ENCODE peak calls at places on chromosomes 1 and 21, in four cellular contexts. One of them, this sample, is unnamed.

GRCh38 chr21:38843806-38844479 is 38.2 kb downstream of the ETS2 start:
- DNase-seq in HTR-8/SVneo: no peak
- DNase-seq in mesendoderm: no peak
- DNase-seq in T-cell: no peak
- DNase-seq in this sample: no peak

GRCh38 chr1:64540265-64540791 is 70.4 kb downstream of the CACHD1 start:
- DNase-seq in HTR-8/SVneo: no peak
- DNase-seq in mesendoderm: peak; percentile 49
- DNase-seq in T-cell: no peak
- DNase-seq in this sample: no peak

GRCh38 chr1:12453400-12454343 is 164.3 kb downstream of the DHRS3 start:
- DNase-seq in HTR-8/SVneo: no peak
- DNase-seq in mesendoderm: peak; percentile 25
- DNase-seq in T-cell: peak; percentile 48
- DNase-seq in this sample: no peak

GRCh38 chr1:19892628-19893168 is 10.5 kb downstream of the OTUD3 start:
- DNase-seq in HTR-8/SVneo: no peak
- DNase-seq in mesendoderm: no peak
- DNase-seq in T-cell: no peak
- DNase-seq in this sample: no peak

GRCh38 chr1:60367522-60367921 is 294.0 kb upstream of the C1orf87 start:
- DNase-seq in HTR-8/SVneo: no peak
- DNase-seq in mesendoderm: peak; percentile 22
- DNase-seq in T-cell: no peak
- DNase-seq in this sample: peak; percentile 1

GRCh38 chr1:100989306-100990077 is 36.1 kb downstream of the DPH5 start:
- DNase-seq in HTR-8/SVneo: peak; percentile 18
- DNase-seq in mesendoderm: no peak
- DNase-seq in T-cell: no peak
- DNase-seq in this sample: no peak

GRCh38 chr1:25568090-25568833 is 24.9 kb downstream of the LDLRAP1 start:
- DNase-seq in HTR-8/SVneo: no peak
- DNase-seq in mesendoderm: peak; percentile 94
- DNase-seq in T-cell: no peak
- DNase-seq in this sample: peak; percentile 91

GRCh38 chr1:27912429-27912828 is 22.4 kb upstream of the SMPDL3B start:
- DNase-seq in HTR-8/SVneo: no peak
- DNase-seq in mesendoderm: no peak
- DNase-seq in T-cell: no peak
- DNase-seq in this sample: no peak

GRCh38 chr21:39972471-39972870 is 105.2 kb downstream of the PCP4 start:
- DNase-seq in HTR-8/SVneo: no peak
- DNase-seq in mesendoderm: no peak
- DNase-seq in T-cell: no peak
- DNase-seq in this sample: no peak

GRCh38 chr21:43767980-43768867 is 7.9 kb downstream of the CSTB start:
- DNase-seq in HTR-8/SVneo: peak; percentile 48
- DNase-seq in mesendoderm: peak; percentile 69
- DNase-seq in T-cell: no peak
- DNase-seq in this sample: peak; percentile 78

GRCh38 chr1:229148041-229148671 is 122.8 kb upstream of the RAB4A start:
- DNase-seq in HTR-8/SVneo: no peak
- DNase-seq in mesendoderm: peak; percentile 82
- DNase-seq in T-cell: no peak
- DNase-seq in this sample: peak; percentile 73

GRCh38 chr1:179293340-179294327 is at the start of gene SOAT1:
- DNase-seq in HTR-8/SVneo: peak; percentile 97
- DNase-seq in mesendoderm: peak; percentile 96
- DNase-seq in T-cell: peak; percentile 90
- DNase-seq in this sample: peak; percentile 97

GRCh38 chr1:245279346-245279745 is 124.6 kb downstream of the KIF26B start:
- DNase-seq in HTR-8/SVneo: no peak
- DNase-seq in mesendoderm: no peak
- DNase-seq in T-cell: no peak
- DNase-seq in this sample: no peak

GRCh38 chr1:18090636-18091035 is 17.0 kb upstream of the IGSF21 start:
- DNase-seq in HTR-8/SVneo: no peak
- DNase-seq in mesendoderm: peak; percentile 96
- DNase-seq in T-cell: no peak
- DNase-seq in this sample: peak; percentile 69

GRCh38 chr1:25804244-25804963 is 4.4 kb downstream of the SELENON start:
- DNase-seq in HTR-8/SVneo: no peak
- DNase-seq in mesendoderm: no peak
- DNase-seq in T-cell: no peak
- DNase-seq in this sample: peak; percentile 74

GRCh38 chr1:38105267-38105666 is 58.7 kb upstream of the POU3F1 start:
- DNase-seq in HTR-8/SVneo: no peak
- DNase-seq in mesendoderm: no peak
- DNase-seq in T-cell: no peak
- DNase-seq in this sample: no peak